ENCODE peak calls at places on chromosome 7, in six cellular contexts. D is IMR-90, P is neuronal stem cell, A is H9, G is mesenchymal stem cell, F is H1. O is an unnamed sample.
A peak's percentile ranks its signal among the peaks of the same experiment; 100 is the strongest.

GRCh38 chr7:157339777-157340677 is 3.2 kb downstream of the DNAJB6 start:
- DNase-seq in D (peak; percentile 74), P (peak; percentile 57), A (no peak), G (peak; percentile 76), F (peak; percentile 78), O (peak; percentile 93)

GRCh38 chr7:33278095-33278494 is 148.7 kb downstream of the BBS9 start:
- DNase-seq in D (no peak), P (no peak), A (no peak), G (no peak), F (no peak), O (no peak)

GRCh38 chr7:103073989-103074518 is 542 bp downstream of the FBXL13 start:
- DNase-seq in D (no peak), P (no peak), A (no peak), G (no peak), F (peak; percentile 52), O (no peak)

GRCh38 chr7:149005427-149006344 is 22.6 kb downstream of the PDIA4 start:
- DNase-seq in D (peak; percentile 55), P (peak; percentile 68), A (peak; percentile 81), G (peak; percentile 72), F (peak; percentile 94), O (peak; percentile 75)

GRCh38 chr7:69840248-69840647 is 242.0 kb downstream of the AUTS2 start:
- DNase-seq in D (no peak), P (no peak), A (no peak), G (no peak), F (no peak), O (no peak)

GRCh38 chr7:45082831-45083331 is 5.9 kb downstream of the NACAD start:
- DNase-seq in D (no peak), P (no peak), A (no peak), G (no peak), F (no peak), O (peak; percentile 41)

GRCh38 chr7:116526897-116527296 is 2.1 kb downstream of the CAV1 start:
- DNase-seq in D (no peak), P (no peak), A (no peak), G (peak; percentile 57), F (no peak), O (no peak)

GRCh38 chr7:111942450-111943081 is 263.6 kb downstream of the DOCK4 start:
- DNase-seq in D (no peak), P (no peak), A (no peak), G (no peak), F (no peak), O (no peak)

GRCh38 chr7:14899065-14899464 is 3.5 kb downstream of the DGKB start:
- DNase-seq in D (no peak), P (no peak), A (no peak), G (peak; percentile 11), F (no peak), O (no peak)

GRCh38 chr7:155261031-155261985 is 36.4 kb upstream of the INSIG1 start:
- DNase-seq in D (no peak), P (no peak), A (no peak), G (no peak), F (no peak), O (peak; percentile 54)

GRCh38 chr7:131051304-131051703 is 276.4 kb upstream of the MKLN1 start:
- DNase-seq in D (no peak), P (no peak), A (no peak), G (no peak), F (no peak), O (no peak)

GRCh38 chr7:128838109-128838779 is 8.0 kb downstream of the FLNC start:
- DNase-seq in D (no peak), P (no peak), A (no peak), G (no peak), F (no peak), O (no peak)

GRCh38 chr7:453597-454306 is 65.9 kb downstream of the PDGFA start:
- DNase-seq in D (no peak), P (no peak), A (no peak), G (no peak), F (no peak), O (no peak)

GRCh38 chr7:2526659-2527504 is 7.3 kb downstream of the LFNG start:
- DNase-seq in D (no peak), P (no peak), A (no peak), G (no peak), F (no peak), O (no peak)

GRCh38 chr7:128833148-128833938 is 3.1 kb downstream of the FLNC start:
- DNase-seq in D (peak; percentile 88), P (no peak), A (peak; percentile 64), G (peak; percentile 90), F (peak; percentile 66), O (no peak)

GRCh38 chr7:156969972-156970420 is 20.5 kb downstream of the NOM1 start:
- DNase-seq in D (peak; percentile 9), P (no peak), A (no peak), G (peak; percentile 25), F (no peak), O (no peak)

GRCh38 chr7:155283565-155284194 is 14.0 kb upstream of the INSIG1 start:
- DNase-seq in D (no peak), P (no peak), A (no peak), G (no peak), F (no peak), O (no peak)

GRCh38 chr7:14902589-14902963 is at the start of gene DGKB:
- DNase-seq in D (peak; percentile 3), P (peak; percentile 30), A (peak; percentile 61), G (peak; percentile 44), F (peak; percentile 67), O (no peak)

GRCh38 chr7:25167262-25167843 is 42.3 kb upstream of the CYCS start:
- DNase-seq in D (no peak), P (no peak), A (no peak), G (no peak), F (no peak), O (no peak)

GRCh38 chr7:106041140-106041717 is 70.9 kb downstream of the SYPL1 start:
- DNase-seq in D (peak; percentile 29), P (peak; percentile 59), A (peak; percentile 83), G (peak; percentile 59), F (peak; percentile 80), O (peak; percentile 81)

GRCh38 chr7:94394399-94395140 is at the start of gene COL1A2:
- DNase-seq in D (peak; percentile 99), P (peak; percentile 63), A (peak; percentile 79), G (peak; percentile 91), F (peak; percentile 79), O (no peak)

GRCh38 chr7:139647085-139647484 is 123.6 kb downstream of the CLEC2L start:
- DNase-seq in D (no peak), P (no peak), A (no peak), G (no peak), F (no peak), O (no peak)

GRCh38 chr7:55132890-55133551 is 114.2 kb downstream of the EGFR start:
- DNase-seq in D (peak; percentile 100), P (no peak), A (no peak), G (peak; percentile 99), F (no peak), O (peak; percentile 97)

GRCh38 chr7:100969066-100969615 is at the start of gene MUC12:
- DNase-seq in D (no peak), P (no peak), A (no peak), G (no peak), F (no peak), O (no peak)
- H3K14ac ChIP-seq in D (no peak within 1 kb of the TSS), P (peak within 1 kb of the TSS; percentile 86), A (no peak within 1 kb of the TSS), G (no peak within 1 kb of the TSS), F (no peak within 1 kb of the TSS), O (no peak within 1 kb of the TSS)

DNA sequence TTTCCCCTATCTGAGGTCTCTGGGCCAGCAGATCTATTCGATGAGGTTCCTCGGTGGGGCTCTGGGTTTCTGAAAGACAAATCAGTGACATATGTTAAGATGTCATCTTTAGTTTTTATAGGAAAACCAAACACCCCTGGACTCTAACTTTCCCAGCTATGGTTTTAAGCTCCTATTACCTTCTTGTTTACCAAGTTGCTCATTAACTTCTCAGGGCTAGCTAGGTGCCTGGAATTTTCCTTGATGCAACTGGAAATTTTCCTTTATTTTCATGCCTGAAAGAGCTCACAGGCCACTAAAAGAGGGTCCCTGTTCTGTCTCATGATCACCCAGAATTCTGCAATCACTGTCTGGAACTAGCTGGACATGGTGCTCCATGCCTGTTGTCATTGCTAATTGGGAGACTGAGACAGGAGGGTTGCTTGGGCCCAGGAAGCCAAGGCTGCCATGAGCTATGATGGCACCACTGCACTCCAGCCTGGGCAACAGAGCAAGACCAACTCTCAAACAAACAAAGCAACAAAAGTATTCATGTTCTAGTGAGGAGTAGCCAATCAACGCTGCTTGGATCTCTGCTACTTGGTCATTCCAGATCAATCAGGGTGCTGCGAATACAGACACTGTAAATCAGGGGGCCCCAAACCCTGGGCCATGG is 1173.5 kb upstream of the AUTS2 start:
- DNase-seq in D (no peak), P (no peak), A (no peak), G (no peak), F (no peak), O (no peak)
- H3K14ac ChIP-seq in D (no peak overlapping the region), P (no peak overlapping the region), A (no peak overlapping the region), G (no peak overlapping the region), F (no peak overlapping the region), O (no peak overlapping the region)

DNA sequence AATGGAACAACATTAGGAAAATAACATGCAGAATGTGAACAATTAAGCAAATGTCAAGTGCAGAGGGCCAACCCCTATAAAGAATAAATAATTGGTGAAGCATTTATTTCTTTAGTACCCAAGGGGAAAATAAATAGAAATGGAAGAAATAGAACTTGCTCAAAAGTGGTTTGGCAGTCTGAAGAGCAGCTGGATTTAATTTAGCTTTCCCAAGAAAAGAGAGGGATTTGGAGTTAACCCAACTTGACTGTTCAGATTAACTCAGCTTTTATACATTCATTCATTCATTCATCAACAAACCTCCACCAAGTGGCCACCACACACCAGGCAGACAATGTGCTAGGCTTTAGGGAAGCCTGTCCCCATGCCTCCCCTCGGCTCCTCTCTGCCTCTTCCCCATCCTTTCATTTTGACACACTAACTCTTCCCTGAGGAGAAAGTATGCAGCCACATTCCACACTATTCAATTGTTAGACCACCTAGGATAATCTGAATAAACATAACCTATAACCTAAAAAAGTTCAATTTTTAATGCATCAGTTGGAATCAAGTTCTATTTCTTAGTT is 295.5 kb downstream of the AHR start:
- DNase-seq in D (peak; percentile 18), P (no peak), A (no peak), G (no peak), F (no peak), O (no peak)
- H3K14ac ChIP-seq in D (peak overlapping the region; percentile 52), P (no peak overlapping the region), A (no peak overlapping the region), G (no peak overlapping the region), F (no peak overlapping the region), O (no peak overlapping the region)

GRCh38 chr7:107672183-107672582 is 11.6 kb downstream of the SLC26A4 start:
- DNase-seq in D (no peak), P (no peak), A (no peak), G (no peak), F (no peak), O (no peak)

GRCh38 chr7:107666804-107667203 is 6.2 kb downstream of the SLC26A4 start:
- DNase-seq in D (no peak), P (no peak), A (no peak), G (no peak), F (no peak), O (no peak)

GRCh38 chr7:107668296-107668695 is 7.7 kb downstream of the SLC26A4 start:
- DNase-seq in D (no peak), P (no peak), A (no peak), G (no peak), F (no peak), O (no peak)

GRCh38 chr7:107663196-107663595 is 2.6 kb downstream of the SLC26A4 start:
- DNase-seq in D (no peak), P (no peak), A (no peak), G (no peak), F (no peak), O (no peak)

DNA sequence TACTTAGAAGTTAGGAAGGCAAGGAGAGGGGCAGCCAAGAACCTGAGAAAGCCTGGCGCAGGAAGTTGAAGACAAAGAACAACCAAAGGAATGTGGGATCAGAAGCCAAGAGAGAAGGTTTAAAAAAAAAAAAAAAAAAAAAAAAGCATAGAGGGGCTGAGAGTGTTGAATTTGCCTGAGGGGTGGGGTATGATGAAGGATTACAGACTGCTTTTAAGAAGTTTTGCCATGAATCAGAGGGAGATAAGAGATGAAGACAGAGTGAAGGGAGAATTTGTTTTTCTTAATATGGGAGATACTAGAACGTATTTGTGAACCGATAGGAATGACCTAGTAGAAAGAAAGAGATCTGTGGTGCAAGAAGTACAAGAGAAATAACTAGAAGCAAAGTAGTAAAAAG is 6.7 kb downstream of the SLC26A4 start:
- DNase-seq in D (no peak), P (no peak), A (no peak), G (no peak), F (no peak), O (peak; percentile 10)
- H3K14ac ChIP-seq in D (no peak overlapping the region), P (no peak overlapping the region), A (no peak overlapping the region), G (no peak overlapping the region), F (no peak overlapping the region), O (no peak overlapping the region)

O was measured in trophoblast cell.